ENCODE peak calls at places on chromosomes 16 and 17, in four cellular contexts. S is NCI-H1105 treated with DMSO at 0.1 percent for 48 hours, U is cardiac fibroblast, W is GM23338. R is an unnamed sample.

GRCh38 chr16:72894291-72895151 is 153.4 kb downstream of the ZFHX3 start:
- DNase-seq in S (peak; percentile 57), U (peak; percentile 54), W (no peak), R (peak; percentile 36)

GRCh38 chr17:4706121-4706520 is 2.2 kb upstream of the PELP1 start:
- DNase-seq in S (no peak), U (peak; percentile 23), W (peak; percentile 47), R (no peak)

GRCh38 chr16:63100082-63100481 is 1063.8 kb upstream of the CDH8 start:
- DNase-seq in S (no peak), U (no peak), W (no peak), R (no peak)

GRCh38 chr17:47702391-47702995 is 8.5 kb downstream of the TBKBP1 start:
- DNase-seq in S (no peak), U (no peak), W (no peak), R (no peak)

GRCh38 chr16:82181456-82182185 is 11.6 kb upstream of the MPHOSPH6 start:
- DNase-seq in S (peak; percentile 55), U (no peak), W (no peak), R (no peak)

GRCh38 chr16:65845466-65846209 is 520.9 kb upstream of the CDH5 start:
- DNase-seq in S (no peak), U (no peak), W (peak; percentile 5), R (no peak)

GRCh38 chr17:1562178-1562643 is 381 bp downstream of the PITPNA start:
- DNase-seq in S (no peak), U (peak; percentile 30), W (peak; percentile 50), R (peak; percentile 53)

GRCh38 chr16:88857728-88858339 is 907 bp downstream of the TRAPPC2L start:
- DNase-seq in S (peak; percentile 34), U (peak; percentile 78), W (peak; percentile 80), R (peak; percentile 85)

GRCh38 chr17:63911657-63912100 is 621 bp upstream of the CSHL1 start:
- DNase-seq in S (peak; percentile 11), U (peak; percentile 44), W (peak; percentile 74), R (peak; percentile 45)

GRCh38 chr16:69820926-69821541 is 58.9 kb downstream of the WWP2 start:
- DNase-seq in S (no peak), U (no peak), W (peak; percentile 17), R (peak; percentile 64)

GRCh38 chr17:40490289-40490853 is 11.1 kb downstream of the TNS4 start:
- DNase-seq in S (no peak), U (peak; percentile 79), W (peak; percentile 70), R (peak; percentile 75)

GRCh38 chr16:49340466-49340865 is 33.1 kb upstream of the C16orf78 start:
- DNase-seq in S (no peak), U (no peak), W (no peak), R (no peak)

GRCh38 chr17:73156166-73156840 is 8.5 kb upstream of the SSTR2 start:
- DNase-seq in S (no peak), U (peak; percentile 69), W (peak; percentile 94), R (peak; percentile 75)

GRCh38 chr16:4330277-4330882 is 14.5 kb downstream of the GLIS2 start:
- DNase-seq in S (no peak), U (peak; percentile 74), W (peak; percentile 79), R (peak; percentile 92)

GRCh38 chr17:35947156-35947585 is 3.7 kb upstream of the LYZL6 start:
- DNase-seq in S (peak; percentile 30), U (peak; percentile 54), W (peak; percentile 90), R (no peak)

GRCh38 chr17:67779098-67779672 is 46.1 kb upstream of the BPTF start:
- DNase-seq in S (no peak), U (peak; percentile 85), W (peak; percentile 90), R (peak; percentile 31)

GRCh38 chr17:40425741-40426140 is 8.0 kb upstream of the TOP2A start:
- DNase-seq in S (no peak), U (no peak), W (no peak), R (no peak)

GRCh38 chr17:40452921-40453378 is 9.7 kb downstream of the IGFBP4 start:
- DNase-seq in S (no peak), U (peak; percentile 55), W (no peak), R (no peak)

GRCh38 chr16:66656547-66656946 is 40.0 kb downstream of the CMTM4 start:
- DNase-seq in S (no peak), U (peak; percentile 65), W (no peak), R (no peak)

GRCh38 chr16:55571-56136 is 2.0 kb downstream of the SNRNP25 start:
- DNase-seq in S (no peak), U (no peak), W (no peak), R (no peak)

GRCh38 chr17:51118330-51119195 is 2.1 kb downstream of the SPAG9 start:
- DNase-seq in S (peak; percentile 93), U (no peak), W (no peak), R (no peak)

GRCh38 chr17:7841622-7842379 is 7.8 kb downstream of the KDM6B start:
- DNase-seq in S (peak; percentile 91), U (peak; percentile 93), W (peak; percentile 96), R (peak; percentile 91)

GRCh38 chr16:20410153-20410723 is 904 bp downstream of the ACSM5 start:
- DNase-seq in S (no peak), U (no peak), W (no peak), R (no peak)

GRCh38 chr16:84368327-84368996 is at the start of gene ATP2C2:
- DNase-seq in S (peak; percentile 27), U (no peak), W (peak; percentile 93), R (no peak)

GRCh38 chr16:50821586-50821985 is 79.7 kb downstream of the CYLD start:
- DNase-seq in S (no peak), U (no peak), W (peak; percentile 27), R (no peak)

GRCh38 chr17:2853722-2854580 is 57.7 kb downstream of the RAP1GAP2 start:
- DNase-seq in S (peak; percentile 11), U (peak; percentile 22), W (peak; percentile 60), R (peak; percentile 31)

GRCh38 chr17:50817142-50817751 is 18.1 kb upstream of the WFIKKN2 start:
- DNase-seq in S (no peak), U (peak; percentile 33), W (peak; percentile 71), R (peak; percentile 83)

GRCh38 chr17:27608330-27609230 is 22.4 kb upstream of the LGALS9 start:
- DNase-seq in S (no peak), U (no peak), W (no peak), R (no peak)

GRCh38 chr17:32971171-32971570 is 20.5 kb upstream of the SPACA3 start:
- DNase-seq in S (no peak), U (peak; percentile 68), W (no peak), R (no peak)

GRCh38 chr17:74485012-74485743 is 18.7 kb downstream of the CD300A start:
- DNase-seq in S (no peak), U (no peak), W (no peak), R (no peak)

R was measured in head of caudate nucleus.